ENCODE peak calls at places on chromosomes 7 and 10, in four cellular contexts. One of them, this sample, is unnamed.

GRCh38 chr7:69780377-69780776 is 182.1 kb downstream of the AUTS2 start:
- DNase-seq in posterior cingulate gyrus: no peak
- DNase-seq in naive thymus-derived CD4-positive, alpha-beta T cell: no peak
- DNase-seq in hepatocyte: no peak
- DNase-seq in this sample: no peak

GRCh38 chr10:118694848-118695247 is 59.9 kb downstream of the CACUL1 start:
- DNase-seq in naive thymus-derived CD4-positive, alpha-beta T cell: no peak
- DNase-seq in hepatocyte: no peak
- DNase-seq in posterior cingulate gyrus: no peak
- DNase-seq in this sample: peak

GRCh38 chr7:29177963-29178612 is 16.5 kb upstream of the CHN2 start:
- DNase-seq in posterior cingulate gyrus: peak
- DNase-seq in hepatocyte: peak
- DNase-seq in naive thymus-derived CD4-positive, alpha-beta T cell: no peak
- DNase-seq in this sample: peak

GRCh38 chr10:56178210-56178609 is 182.8 kb downstream of the ZWINT start:
- DNase-seq in posterior cingulate gyrus: no peak
- DNase-seq in naive thymus-derived CD4-positive, alpha-beta T cell: no peak
- DNase-seq in hepatocyte: no peak
- DNase-seq in this sample: no peak

GRCh38 chr10:70053212-70053895 is 708 bp downstream of the MACROH2A2 start:
- DNase-seq in hepatocyte: peak
- DNase-seq in posterior cingulate gyrus: peak
- DNase-seq in naive thymus-derived CD4-positive, alpha-beta T cell: no peak
- DNase-seq in this sample: no peak

GRCh38 chr7:51288896-51289607 is 27.6 kb downstream of the COBL start:
- DNase-seq in naive thymus-derived CD4-positive, alpha-beta T cell: no peak
- DNase-seq in posterior cingulate gyrus: no peak
- DNase-seq in hepatocyte: no peak
- DNase-seq in this sample: no peak

GRCh38 chr10:73785721-73786511 is 510 bp downstream of the ZSWIM8 start:
- DNase-seq in naive thymus-derived CD4-positive, alpha-beta T cell: peak
- DNase-seq in hepatocyte: peak
- DNase-seq in posterior cingulate gyrus: no peak
- DNase-seq in this sample: peak

GRCh38 chr7:87933953-87934698 is at the start of gene ADAM22:
- DNase-seq in posterior cingulate gyrus: peak
- DNase-seq in naive thymus-derived CD4-positive, alpha-beta T cell: peak
- DNase-seq in hepatocyte: peak
- DNase-seq in this sample: peak

GRCh38 chr7:80879849-80880248 is 39.0 kb downstream of the SEMA3C start:
- DNase-seq in posterior cingulate gyrus: no peak
- DNase-seq in naive thymus-derived CD4-positive, alpha-beta T cell: no peak
- DNase-seq in hepatocyte: no peak
- DNase-seq in this sample: peak

GRCh38 chr7:107874605-107875446 is 16.2 kb upstream of the DLD start:
- DNase-seq in posterior cingulate gyrus: peak
- DNase-seq in naive thymus-derived CD4-positive, alpha-beta T cell: peak
- DNase-seq in hepatocyte: peak
- DNase-seq in this sample: peak

GRCh38 chr7:135562720-135563119 is 5.0 kb downstream of the NUP205 start:
- DNase-seq in hepatocyte: peak
- DNase-seq in posterior cingulate gyrus: no peak
- DNase-seq in naive thymus-derived CD4-positive, alpha-beta T cell: no peak
- DNase-seq in this sample: no peak

GRCh38 chr10:45513586-45513985 is 139.6 kb downstream of the ALOX5 start:
- DNase-seq in hepatocyte: no peak
- DNase-seq in posterior cingulate gyrus: no peak
- DNase-seq in naive thymus-derived CD4-positive, alpha-beta T cell: no peak
- DNase-seq in this sample: no peak

GRCh38 chr7:48637382-48637781 is 287.0 kb upstream of the CDC14C start:
- DNase-seq in hepatocyte: no peak
- DNase-seq in posterior cingulate gyrus: no peak
- DNase-seq in naive thymus-derived CD4-positive, alpha-beta T cell: no peak
- DNase-seq in this sample: no peak